ENCODE peak calls at places on chromosomes 6 and 20, in six cellular contexts. N, A, D, I, K and Y are unnamed samples.

GRCh38 chr6:1724124-1724523 is 114.4 kb downstream of the FOXC1 start:
- DNase-seq in I (no peak), D (peak), K (peak), A (no peak), N (no peak), Y (no peak)

GRCh38 chr6:134882426-134883038 is 67.4 kb downstream of the ALDH8A1 start:
- DNase-seq in K (peak), D (peak), A (peak), I (peak), N (peak), Y (peak)

GRCh38 chr6:167858842-167859520 is 32.3 kb downstream of the AFDN start:
- DNase-seq in A (no peak), D (no peak), K (no peak), N (no peak), I (no peak), Y (no peak)

GRCh38 chr6:15244605-15245360 is 1.1 kb upstream of the JARID2 start:
- DNase-seq in I (peak), D (peak), K (peak), N (peak), A (peak), Y (peak)

GRCh38 chr6:142155895-142156757 is 9.1 kb downstream of the VTA1 start:
- DNase-seq in I (no peak), A (no peak), D (peak), N (peak), K (peak), Y (peak)

GRCh38 chr20:58575776-58576589 is 60.8 kb upstream of the APCDD1L start:
- DNase-seq in K (no peak), D (no peak), I (no peak), N (no peak), A (no peak), Y (no peak)

GRCh38 chr20:2794202-2794748 is 6.2 kb downstream of the CPXM1 start:
- DNase-seq in K (no peak), D (no peak), A (no peak), N (no peak), I (no peak), Y (no peak)

GRCh38 chr6:30480536-30481156 is 8.7 kb upstream of the HLA-E start:
- DNase-seq in N (peak), K (no peak), D (no peak), A (no peak), I (no peak), Y (no peak)

GRCh38 chr20:63246490-63247284 is 7.6 kb downstream of the NKAIN4 start:
- DNase-seq in A (no peak), K (no peak), N (no peak), I (no peak), D (no peak), Y (no peak)

GRCh38 chr6:15431762-15432495 is 186.1 kb downstream of the JARID2 start:
- DNase-seq in I (peak), K (no peak), N (no peak), D (no peak), A (no peak), Y (peak)

GRCh38 chr6:125957845-125958244 is 1.3 kb downstream of the HINT3 start:
- DNase-seq in I (peak), N (no peak), D (no peak), A (no peak), K (peak), Y (peak)

GRCh38 chr20:63568170-63568981 is 5.7 kb downstream of the HELZ2 start:
- DNase-seq in N (no peak), A (no peak), K (no peak), D (no peak), I (no peak), Y (no peak)

GRCh38 chr20:24160563-24161355 is 172.2 kb upstream of the GGTLC1 start:
- DNase-seq in K (peak), I (peak), N (no peak), A (no peak), D (peak), Y (peak)